ENCODE peak calls at places on chromosomes 2 and 18, in six cellular contexts. L is IMR-90, R is Caco-2, H is H9, T is GM23338, V is cardiac muscle cell. M is an unnamed sample. For H3K4me1, the result is how much of the 10 kb centered on the place peaks cover.

GRCh38 chr2:6760132-6760531 is 105.6 kb downstream of the CMPK2 start:
- DNase-seq in L (no peak), R (no peak), H (no peak), T (no peak), V (no peak), M (no peak)

GRCh38 chr2:113149553-113150257 is 22.3 kb downstream of the IL1RN start:
- DNase-seq in L (no peak), R (no peak), H (no peak), T (no peak), V (no peak), M (no peak)

GRCh38 chr2:196453613-196454047 is 185.9 kb upstream of the CCDC150 start:
- DNase-seq in L (peak), R (peak), H (peak), T (peak), V (peak), M (peak)

GRCh38 chr2:164700390-164700789 is 79.1 kb upstream of the GRB14 start:
- DNase-seq in L (peak), R (no peak), H (no peak), T (no peak), V (no peak), M (no peak)

GRCh38 chr18:32439802-32440201 is 30.9 kb downstream of the GAREM1 start:
- DNase-seq in L (no peak), R (no peak), H (peak), T (peak), V (no peak), M (peak)

GRCh38 chr18:28903366-28903765 is 726.4 kb upstream of the CDH2 start:
- DNase-seq in L (peak), R (no peak), H (no peak), T (no peak), V (no peak), M (no peak)

GRCh38 chr2:240143801-240144648 is 3.6 kb upstream of the OTOS start:
- DNase-seq in L (peak), R (peak), H (peak), T (peak), V (peak), M (peak)

GRCh38 chr2:127107622-127107999 is 657 bp upstream of the BIN1 start:
- DNase-seq in L (no peak), R (peak), H (no peak), T (peak), V (no peak), M (no peak)

GRCh38 chr2:98561902-98562695 is 46.2 kb downstream of the COA5 start:
- DNase-seq in L (no peak), R (no peak), H (no peak), T (no peak), V (peak), M (no peak)

GRCh38 chr2:58620896-58621295 is 379.8 kb upstream of the FANCL start:
- DNase-seq in L (no peak), R (no peak), H (no peak), T (no peak), V (no peak), M (no peak)

GRCh38 chr2:127398239-127398590 is 10.4 kb upstream of the MAP3K2 start:
- DNase-seq in L (peak), R (no peak), H (peak), T (no peak), V (no peak), M (peak)

GRCh38 chr2:158755310-158755709 is 39.8 kb upstream of the DAPL1 start:
- DNase-seq in L (no peak), R (peak), H (no peak), T (no peak), V (no peak), M (no peak)

GRCh38 chr2:189409136-189409535 is 32.1 kb upstream of the WDR75 start:
- DNase-seq in L (peak), R (no peak), H (no peak), T (no peak), V (no peak), M (no peak)

GRCh38 chr2:172335731-172336130 is 91.7 kb upstream of the ITGA6 start:
- DNase-seq in L (no peak), R (no peak), H (no peak), T (no peak), V (no peak), M (no peak)

GRCh38 chr18:25349926-25350560 is 1.9 kb downstream of the ZNF521 start:
- DNase-seq in L (peak), R (no peak), H (peak), T (peak), V (peak), M (no peak)

GRCh38 chr2:151043484-151043883 is 218.2 kb downstream of the RBM43 start:
- DNase-seq in L (peak), R (no peak), H (no peak), T (peak), V (no peak), M (peak)

GRCh38 chr2:156343940-156344301 is 11.4 kb upstream of the NR4A2 start:
- DNase-seq in L (peak), R (no peak), H (no peak), T (no peak), V (no peak), M (no peak)

GRCh38 chr2:234880551-234881211 is 71.1 kb upstream of the SH3BP4 start:
- DNase-seq in L (peak), R (no peak), H (no peak), T (no peak), V (no peak), M (no peak)

GRCh38 chr2:241065355-241065803 is 36.7 kb downstream of the MTERF4 start:
- DNase-seq in L (no peak), R (no peak), H (no peak), T (peak), V (no peak), M (no peak)

GRCh38 chr2:26946841-26947784 is 23.3 kb upstream of the MAPRE3 start:
- DNase-seq in L (peak), R (no peak), H (no peak), T (no peak), V (peak), M (no peak)

GRCh38 chr18:79283341-79283879 is 112.3 kb upstream of the NFATC1 start:
- DNase-seq in L (no peak), R (no peak), H (no peak), T (no peak), V (no peak), M (peak)

GRCh38 chr2:3738454-3738853 is 35.1 kb downstream of the DCDC2C start:
- DNase-seq in L (peak), R (peak), H (peak), T (peak), V (peak), M (peak)

GRCh38 chr2:183709829-183710228 is 585.6 kb downstream of the NUP35 start:
- DNase-seq in L (no peak), R (no peak), H (peak), T (peak), V (no peak), M (no peak)

GRCh38 chr2:178477443-178478099 is 829 bp downstream of the FKBP7 start:
- DNase-seq in L (no peak), R (no peak), H (no peak), T (no peak), V (no peak), M (peak)

GRCh38 chr18:41752826-41753225 is 202.2 kb upstream of the PIK3C3 start:
- DNase-seq in L (no peak), R (no peak), H (no peak), T (no peak), V (no peak), M (no peak)

GRCh38 chr2:64649626-64650025 is 4.1 kb downstream of the SERTAD2 start:
- DNase-seq in L (no peak), R (peak), H (no peak), T (no peak), V (peak), M (no peak)

GRCh38 chr2:11639503-11639902 is 30.5 kb downstream of the NTSR2 start:
- DNase-seq in L (no peak), R (no peak), H (no peak), T (no peak), V (no peak), M (no peak)

GRCh38 chr18:73983496-73983895 is 164.1 kb downstream of the FBXO15 start:
- DNase-seq in L (no peak), R (no peak), H (no peak), T (no peak), V (no peak), M (no peak)

GRCh38 chr18:73979742-73980141 is 167.9 kb downstream of the FBXO15 start:
- DNase-seq in L (peak), R (no peak), H (no peak), T (no peak), V (no peak), M (peak)

GRCh38 chr18:73975266-73975665 is 172.4 kb downstream of the FBXO15 start:
- DNase-seq in L (peak), R (no peak), H (no peak), T (no peak), V (no peak), M (no peak)

GRCh38 chr18:73983970-73984369 is 163.7 kb downstream of the FBXO15 start:
- DNase-seq in L (no peak), R (no peak), H (no peak), T (no peak), V (no peak), M (no peak)

DNA sequence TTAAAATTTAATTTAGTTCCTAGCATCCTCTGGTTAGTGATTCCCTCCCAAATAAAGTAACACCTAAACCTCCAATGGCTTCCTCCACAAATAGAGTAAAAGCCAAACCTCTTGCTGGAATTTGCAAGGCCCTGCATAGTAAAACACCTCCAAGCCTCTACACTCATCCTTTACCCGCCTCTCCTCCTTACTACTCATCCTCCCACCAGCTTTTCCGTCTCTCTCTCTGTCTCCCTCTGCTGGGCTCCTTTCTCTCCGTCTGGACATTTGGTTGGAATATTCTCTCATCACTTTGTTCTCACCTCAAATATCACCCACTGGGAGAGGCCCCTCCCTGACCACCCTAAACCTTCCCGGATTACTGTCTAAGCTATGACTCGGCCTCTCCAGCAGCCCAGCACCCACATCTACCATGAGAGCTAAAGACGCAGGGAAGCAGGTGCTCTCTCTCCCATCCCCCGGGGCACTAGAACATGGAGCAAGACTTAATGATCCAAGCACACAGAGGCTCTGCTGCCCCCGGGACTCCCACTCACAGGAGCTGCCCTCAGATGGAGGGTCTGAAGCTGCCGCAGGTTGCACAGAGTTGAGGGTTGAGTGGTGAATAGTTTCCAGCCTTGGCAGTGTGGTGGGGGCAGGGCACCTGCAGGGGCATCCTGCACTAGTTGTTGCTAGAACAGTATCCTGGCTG is 167.2 kb downstream of the FBXO15 start:
- DNase-seq in L (peak), R (peak), H (peak), T (peak), V (peak), M (peak)
- TF ChIP-seq CTCF in L (peak), R (peak), H (peak), T (peak), V (peak), M (peak)

GRCh38 chr2:102489646-102490045 is 16.6 kb downstream of the SLC9A4 start:
- DNase-seq in L (no peak), R (no peak), H (no peak), T (peak), V (no peak), M (no peak)
- H3K4me1 ChIP-seq in L (under half), R (under half), H (under half), T (under half), V (under half), M (under half)

DNA sequence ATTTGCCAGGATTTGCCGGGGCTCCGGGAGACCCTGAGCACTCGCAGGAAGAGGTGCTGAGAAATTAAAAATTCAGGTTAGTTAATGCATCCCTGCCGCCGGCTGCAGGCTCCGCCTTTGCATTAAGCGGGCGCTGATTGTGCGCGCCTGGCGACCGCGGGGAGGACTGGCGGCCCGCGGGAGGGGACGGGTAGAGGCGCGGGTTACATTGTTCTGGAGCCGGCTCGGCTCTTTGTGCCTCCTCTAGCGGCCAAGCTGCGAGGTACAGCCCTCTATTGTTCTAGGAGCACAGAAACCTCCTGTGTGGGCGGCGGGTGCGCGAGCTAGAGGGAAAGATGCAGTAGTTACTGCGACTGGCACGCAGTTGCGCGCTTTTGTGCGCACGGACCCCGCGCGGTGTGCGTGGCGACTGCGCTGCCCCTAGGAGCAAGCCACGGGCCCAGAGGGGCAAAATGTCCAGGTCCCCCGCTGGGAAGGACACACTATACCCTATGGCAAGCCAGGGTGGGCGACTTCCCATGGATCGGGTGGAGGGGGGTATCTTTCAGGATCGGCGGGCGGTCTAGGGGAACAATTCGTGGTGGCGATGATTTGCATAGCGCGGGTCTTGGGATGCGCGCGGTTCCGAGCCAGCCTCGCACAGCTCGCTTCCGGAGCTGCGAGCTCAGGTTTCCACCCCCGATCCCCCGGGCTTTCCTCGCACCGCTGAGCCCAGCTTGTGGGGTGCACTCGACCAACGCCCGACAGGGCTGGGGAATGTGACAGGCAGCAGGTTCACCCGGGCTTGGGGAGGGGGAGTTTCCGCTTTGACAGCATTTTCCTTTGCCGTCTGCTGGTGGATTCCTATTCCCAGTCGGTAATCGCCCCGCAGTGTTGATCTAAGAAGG is 2.9 kb downstream of the ONECUT2 start:
- DNase-seq in L (peak), R (peak), H (peak), T (peak), V (peak), M (peak)
- TF ChIP-seq CTCF in L (peak), R (peak), H (peak), T (peak), V (peak), M (peak)

GRCh38 chr2:108580079-108580478 is 45.8 kb downstream of the LIMS1 start:
- DNase-seq in L (no peak), R (no peak), H (no peak), T (no peak), V (no peak), M (no peak)
- H3K4me1 ChIP-seq in L (under half), R (under half), H (under half), T (under half), V (under half), M (under half)

GRCh38 chr18:57445488-57446319 is 10.5 kb downstream of the ONECUT2 start:
- DNase-seq in L (no peak), R (no peak), H (no peak), T (no peak), V (no peak), M (no peak)

GRCh38 chr18:57444301-57444759 is 9.2 kb downstream of the ONECUT2 start:
- DNase-seq in L (no peak), R (no peak), H (no peak), T (peak), V (no peak), M (no peak)

GRCh38 chr18:57447154-57447621 is 12.0 kb downstream of the ONECUT2 start:
- DNase-seq in L (peak), R (no peak), H (peak), T (peak), V (peak), M (peak)

GRCh38 chr18:57443716-57444115 is 8.5 kb downstream of the ONECUT2 start:
- DNase-seq in L (no peak), R (no peak), H (no peak), T (no peak), V (no peak), M (no peak)

DNA sequence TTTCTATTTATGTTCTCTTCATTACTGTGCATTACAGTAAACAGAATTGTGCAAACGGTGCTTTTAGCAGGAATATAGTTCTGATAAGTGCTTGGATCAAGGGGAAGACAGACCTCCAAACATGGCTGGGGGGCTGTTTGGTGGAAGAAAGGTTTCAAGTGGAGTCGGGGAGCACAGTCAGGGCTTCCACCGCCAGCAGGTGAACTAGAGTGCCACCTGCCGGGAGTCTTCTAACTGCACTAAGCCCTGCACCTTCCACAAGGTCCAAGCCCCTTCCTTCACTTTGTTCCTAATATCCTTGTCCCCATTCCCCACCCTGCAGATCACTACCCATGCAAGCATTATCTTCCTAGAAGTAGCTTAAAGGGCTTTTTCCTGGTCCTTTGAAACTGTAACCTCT is 11.1 kb downstream of the ONECUT2 start:
- DNase-seq in L (peak), R (no peak), H (peak), T (peak), V (peak), M (no peak)
- TF ChIP-seq CTCF in L (peak), R (no peak), H (peak), T (peak), V (peak), M (peak)